ENCODE peak calls at places on chromosomes 6 and 20, in five cellular contexts. M, F, V, O and K are unnamed samples.

GRCh38 chr6:112016335-112016734 is 37.6 kb upstream of the CCN6 start:
- DNase-seq in M (no peak), F (no peak), V (peak), O (peak), K (no peak)

GRCh38 chr6:37502703-37503485 is 3.2 kb upstream of the CCDC167 start:
- DNase-seq in M (no peak), F (no peak), V (no peak), O (peak), K (no peak)

GRCh38 chr6:135680964-135681913 is 170.3 kb upstream of the PDE7B start:
- DNase-seq in M (no peak), F (no peak), V (no peak), O (no peak), K (no peak)

GRCh38 chr20:17835240-17835940 is 133.2 kb downstream of the SNX5 start:
- DNase-seq in M (peak), F (no peak), V (peak), O (no peak), K (no peak)

GRCh38 chr20:49323622-49324238 is 45.9 kb upstream of the ZNFX1 start:
- DNase-seq in M (peak), F (peak), V (peak), O (no peak), K (no peak)

GRCh38 chr20:58986286-58986967 is 5.4 kb downstream of the NELFCD start:
- DNase-seq in M (no peak), F (no peak), V (no peak), O (no peak), K (no peak)

GRCh38 chr20:47952165-47952564 is 166.9 kb upstream of the SULF2 start:
- DNase-seq in M (no peak), F (no peak), V (no peak), O (no peak), K (no peak)

GRCh38 chr6:12208190-12208589 is 82.0 kb upstream of the EDN1 start:
- DNase-seq in M (peak), F (no peak), V (peak), O (no peak), K (peak)

GRCh38 chr6:161444966-161445799 is 171.3 kb upstream of the AGPAT4 start:
- DNase-seq in M (no peak), F (no peak), V (no peak), O (no peak), K (no peak)

GRCh38 chr6:130933712-130934200 is 106.5 kb downstream of the SMLR1 start:
- DNase-seq in M (peak), F (no peak), V (no peak), O (no peak), K (no peak)